ENCODE peak calls at places on chromosomes 3 and 15, in ten cellular contexts. P is psoas muscle; U is lower lobe of right lung; C is spleen; B is IMR-90; X is WERI-Rb-1; M is AG04450; W is A549; N is Peyer's patch; G is CD8-positive, alpha-beta T cell. A is an unnamed sample.

GRCh38 chr3:175304437-175304836 is 445.3 kb downstream of the NAALADL2 start:
- DNase-seq in C (no peak), X (no peak), U (no peak), N (no peak), G (no peak), W (no peak), B (no peak), M (no peak), P (no peak), A (no peak)

GRCh38 chr15:58873267-58873666 is 60.2 kb downstream of the SLTM start:
- DNase-seq in P (no peak), N (no peak), G (no peak), X (no peak), M (no peak), W (no peak), B (peak; percentile 67), C (no peak), U (no peak), A (peak; percentile 17)

GRCh38 chr15:56798639-56799038 is 65.3 kb upstream of the ZNF280D start:
- DNase-seq in C (no peak), B (peak; percentile 10), U (no peak), P (peak; percentile 20), G (no peak), X (no peak), M (no peak), N (no peak), W (no peak), A (no peak)

GRCh38 chr15:45581919-45582318 is 5.3 kb upstream of the BLOC1S6 start:
- DNase-seq in P (no peak), U (no peak), W (no peak), X (no peak), B (no peak), M (no peak), G (no peak), N (no peak), C (no peak), A (no peak)

GRCh38 chr15:66459818-66460615 is 37.5 kb downstream of the SNAPC5 start:
- DNase-seq in U (no peak), X (no peak), N (no peak), M (peak; percentile 36), B (peak; percentile 77), W (no peak), P (no peak), C (no peak), G (no peak), A (peak; percentile 80)

GRCh38 chr3:13788522-13789424 is 91.1 kb downstream of the WNT7A start:
- DNase-seq in X (no peak), G (no peak), M (no peak), N (no peak), C (no peak), W (peak; percentile 6), B (no peak), U (peak; percentile 27), P (no peak), A (no peak)

GRCh38 chr3:61936344-61936937 is 375.1 kb downstream of the PTPRG start:
- DNase-seq in B (peak; percentile 15), N (peak; percentile 18), C (no peak), W (peak; percentile 1), X (peak; percentile 58), M (no peak), G (no peak), U (no peak), P (peak; percentile 25), A (no peak)

GRCh38 chr3:183958226-183958625 is 59.5 kb downstream of the ABCC5 start:
- DNase-seq in P (no peak), G (no peak), N (no peak), W (no peak), X (no peak), B (no peak), M (no peak), C (no peak), U (no peak), A (no peak)

GRCh38 chr3:189809583-189809982 is 178.4 kb downstream of the TP63 start:
- DNase-seq in P (no peak), C (no peak), X (no peak), U (no peak), M (no peak), W (no peak), B (peak; percentile 25), G (no peak), N (no peak), A (no peak)

GRCh38 chr15:37045859-37046318 is 54.5 kb downstream of the MEIS2 start:
- DNase-seq in M (no peak), G (no peak), B (no peak), N (no peak), X (peak; percentile 37), P (no peak), W (no peak), C (no peak), U (peak; percentile 48), A (no peak)

GRCh38 chr15:48855501-48856440 is 22.2 kb upstream of the EID1 start:
- DNase-seq in U (no peak), X (no peak), N (no peak), W (peak; percentile 26), G (no peak), M (no peak), P (no peak), B (peak; percentile 62), C (no peak), A (peak; percentile 40)

GRCh38 chr3:182787302-182788036 is 5.8 kb upstream of the ATP11B start:
- DNase-seq in N (no peak), W (no peak), U (no peak), B (peak; percentile 64), P (no peak), M (no peak), X (no peak), C (no peak), G (no peak), A (no peak)

GRCh38 chr15:29669823-29670222 is 152.4 kb downstream of the TJP1 start:
- DNase-seq in U (no peak), P (no peak), M (no peak), G (no peak), C (no peak), B (peak; percentile 34), N (no peak), W (peak; percentile 69), X (no peak), A (peak; percentile 66)

GRCh38 chr3:64645236-64645635 is 42.6 kb downstream of the ADAMTS9 start:
- DNase-seq in N (no peak), P (no peak), W (no peak), X (no peak), M (no peak), U (no peak), G (no peak), C (no peak), B (no peak), A (no peak)

GRCh38 chr3:52245322-52246263 is at the start of gene PPM1M:
- DNase-seq in B (peak; percentile 31), P (peak; percentile 55), N (peak; percentile 53), C (peak; percentile 93), X (no peak), G (peak; percentile 62), U (peak; percentile 73), M (no peak), W (peak; percentile 35), A (peak; percentile 39)

GRCh38 chr3:158453865-158454264 is 117.1 kb upstream of the MLF1 start:
- DNase-seq in N (no peak), P (no peak), W (no peak), U (no peak), C (no peak), X (no peak), M (no peak), B (no peak), G (no peak), A (no peak)

GRCh38 chr15:41894251-41894790 is 468 bp upstream of the SPTBN5 start:
- DNase-seq in M (no peak), N (no peak), G (no peak), X (no peak), W (no peak), C (no peak), B (no peak), P (no peak), U (no peak), A (no peak)
- H3K27ac ChIP-seq in M (no peak overlapping the region), N (peak overlapping the region; percentile 57), G (peak overlapping the region; percentile 80), X (no peak overlapping the region), W (peak overlapping the region; percentile 76), C (peak overlapping the region; percentile 79), B (no peak overlapping the region), P (no peak overlapping the region), U (peak overlapping the region; percentile 79), A (peak overlapping the region; percentile 97)

DNA sequence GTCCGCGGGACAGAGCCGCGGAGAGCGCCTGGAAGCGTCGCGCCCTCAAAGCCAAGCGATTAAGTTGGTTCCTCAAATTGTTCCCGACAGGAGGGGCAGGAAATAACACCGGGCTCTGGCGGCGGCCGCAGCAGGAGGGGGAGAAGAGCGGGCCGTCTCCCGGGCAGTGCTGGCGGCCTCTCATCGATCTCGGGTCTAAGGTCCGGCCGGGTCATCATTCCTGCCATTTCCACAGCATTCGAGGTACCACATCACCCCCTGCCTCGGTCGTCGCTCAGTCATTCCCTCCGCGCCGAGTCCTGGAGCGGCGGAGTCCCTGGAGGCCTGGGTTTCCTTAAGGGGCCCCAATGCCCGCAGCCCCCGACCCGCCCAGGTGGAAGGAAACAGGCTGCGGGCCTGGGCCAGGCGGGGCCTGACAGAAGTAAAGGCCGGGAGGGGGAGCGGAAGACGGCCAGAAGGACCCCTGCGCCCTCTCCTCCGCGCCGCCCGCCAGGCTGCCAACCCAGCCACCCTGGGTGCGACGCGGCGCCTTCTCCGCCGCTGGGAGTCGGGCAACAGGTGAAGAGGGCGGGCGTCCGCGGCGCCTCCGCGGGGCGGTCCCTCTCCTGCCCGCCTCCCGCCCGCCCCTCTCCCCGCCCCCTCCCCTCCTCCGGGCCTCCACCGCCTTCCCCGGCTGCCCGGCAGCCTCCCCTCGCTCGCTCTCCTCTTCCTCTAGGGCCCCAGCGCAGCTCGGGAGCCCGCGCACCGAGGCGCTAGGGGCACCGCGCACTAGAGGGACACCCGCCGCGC is at the start of gene CMTM8:
- DNase-seq in C (peak; percentile 85), G (peak; percentile 58), B (no peak), N (peak; percentile 36), U (peak; percentile 76), P (peak; percentile 46), X (peak; percentile 71), W (peak; percentile 60), M (no peak), A (peak; percentile 57)
- TF ChIP-seq CTCF in C (no peak), G (no peak), B (no peak), N (no peak), U (no peak), P (no peak), X (no peak), W (no peak), M (no peak), A (no peak)

GRCh38 chr3:157329541-157329940 is 107.1 kb upstream of the PTX3 start:
- DNase-seq in C (no peak), W (no peak), N (no peak), U (no peak), G (no peak), P (no peak), B (no peak), M (no peak), X (no peak), A (no peak)
- H3K27ac ChIP-seq in C (no peak overlapping the region), W (no peak overlapping the region), N (no peak overlapping the region), U (no peak overlapping the region), G (no peak overlapping the region), P (no peak overlapping the region), B (no peak overlapping the region), M (no peak overlapping the region), X (no peak overlapping the region), A (no peak overlapping the region)

DNA sequence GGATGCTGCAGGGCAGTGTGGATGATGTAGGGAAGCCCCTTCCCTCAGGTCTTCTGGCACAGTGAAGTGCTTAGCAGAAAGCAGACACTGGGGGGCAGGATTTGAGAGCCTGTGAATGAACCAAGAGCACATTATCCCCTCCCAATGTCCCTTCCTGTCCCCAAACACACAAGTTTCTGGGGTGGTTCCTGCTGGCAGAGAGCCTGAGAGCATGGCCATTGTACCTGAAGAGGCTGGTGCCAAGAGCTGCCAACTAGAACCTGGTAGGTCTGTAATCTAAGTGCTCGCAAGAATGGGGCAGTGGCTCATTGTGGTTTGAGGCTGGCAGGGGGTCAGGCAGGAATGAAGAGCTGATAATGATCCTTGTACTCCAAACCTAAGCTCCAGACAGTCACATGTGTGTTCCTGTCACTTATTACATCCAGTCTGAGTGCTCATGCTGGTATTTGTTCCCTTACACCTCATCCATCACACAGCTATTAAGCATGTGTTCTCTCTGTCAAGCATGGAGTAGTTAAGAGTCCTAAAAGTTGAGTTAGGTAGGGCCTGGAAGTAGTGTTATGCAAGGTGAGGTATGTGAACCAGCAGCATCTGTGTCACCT is 6.7 kb upstream of the CCR1 start:
- DNase-seq in P (no peak), B (no peak), M (no peak), G (no peak), X (peak; percentile 10), U (peak; percentile 84), C (no peak), N (no peak), W (peak; percentile 2), A (no peak)
- TF ChIP-seq CTCF in P (no peak), B (no peak), M (peak; percentile 20), G (no peak), X (peak; percentile 51), U (peak; percentile 35), C (no peak), N (no peak), W (no peak), A (no peak)